ENCODE peak calls at places on chromosomes 3 and 15, in seven cellular contexts. P is IMR-90, C is H9, H is mesendoderm, G is H1, R is mesenchymal stem cell, V is trophoblast cell. I is an unnamed sample.

GRCh38 chr15:64987136-64987535 is 2.6 kb downstream of the SPG21 start:
- DNase-seq in P (no peak), V (no peak), C (no peak), G (no peak), R (no peak), H (no peak), I (no peak)

GRCh38 chr3:169137076-169137475 is 526.4 kb downstream of the MECOM start:
- DNase-seq in R (no peak), G (no peak), C (no peak), H (no peak), P (no peak), V (no peak), I (no peak)

GRCh38 chr15:86555939-86556725 is 476.5 kb downstream of the AGBL1 start:
- DNase-seq in G (no peak), R (peak), H (peak), C (no peak), P (no peak), V (no peak), I (no peak)

GRCh38 chr3:182067423-182067822 is 355.7 kb downstream of the SOX2 start:
- DNase-seq in C (no peak), V (no peak), H (no peak), P (no peak), G (no peak), R (no peak), I (no peak)

GRCh38 chr3:78941587-78941986 is 826.2 kb downstream of the ROBO1 start:
- DNase-seq in G (no peak), C (no peak), R (peak), V (peak), P (peak), H (no peak), I (no peak)

GRCh38 chr3:51099794-51100542 is 285.1 kb upstream of the MANF start:
- DNase-seq in P (peak), G (peak), R (peak), C (peak), H (peak), V (peak), I (peak)

GRCh38 chr15:58957101-58957973 is 23.9 kb upstream of the SLTM start:
- DNase-seq in H (peak), V (peak), R (peak), C (peak), G (no peak), P (peak), I (peak)

GRCh38 chr15:77631790-77632551 is 741 bp downstream of the LINGO1 start:
- DNase-seq in P (no peak), H (peak), V (no peak), G (no peak), C (peak), R (no peak), I (no peak)

GRCh38 chr3:99023590-99024192 is 122.2 kb upstream of the DCBLD2 start:
- DNase-seq in V (peak), G (no peak), P (peak), H (peak), R (peak), C (no peak), I (peak)

GRCh38 chr3:107951111-107951510 is 139.7 kb downstream of the CD47 start:
- DNase-seq in V (no peak), C (no peak), G (no peak), H (no peak), R (no peak), P (no peak), I (no peak)

GRCh38 chr3:192916455-192917257 is 1.0 kb downstream of the MB21D2 start:
- DNase-seq in G (peak), P (peak), R (peak), V (peak), H (peak), C (peak), I (peak)

GRCh38 chr3:10867384-10867783 is 51.4 kb downstream of the SLC6A11 start:
- DNase-seq in R (no peak), G (no peak), H (peak), C (peak), V (peak), P (no peak), I (peak)

GRCh38 chr3:52891615-52892081 is 5.7 kb downstream of the STIMATE start:
- DNase-seq in V (peak), R (no peak), G (no peak), C (no peak), P (peak), H (no peak), I (no peak)

GRCh38 chr15:76153241-76154197 is 93.7 kb downstream of the TMEM266 start:
- DNase-seq in C (peak), V (no peak), H (no peak), G (no peak), P (no peak), R (no peak), I (no peak)

GRCh38 chr3:176937546-176937945 is 259.7 kb downstream of the TBL1XR1 start:
- DNase-seq in H (no peak), G (no peak), C (no peak), R (no peak), P (peak), V (no peak), I (no peak)

GRCh38 chr3:45546636-45547201 is 47.8 kb upstream of the LIMD1 start:
- DNase-seq in R (no peak), H (peak), C (peak), P (no peak), G (peak), V (peak), I (peak)

GRCh38 chr3:108538083-108538482 is 27.7 kb upstream of the MYH15 start:
- DNase-seq in H (no peak), V (no peak), C (no peak), R (no peak), G (no peak), P (no peak), I (no peak)

GRCh38 chr3:73453676-73454075 is 171.1 kb downstream of the PDZRN3 start:
- DNase-seq in C (no peak), G (no peak), V (no peak), R (no peak), H (no peak), P (peak), I (no peak)

GRCh38 chr3:94036909-94037507 is 8.6 kb upstream of the STX19 start:
- DNase-seq in C (no peak), G (no peak), H (peak), R (peak), V (peak), P (peak), I (no peak)

GRCh38 chr3:108845709-108846293 is 23.2 kb downstream of the TRAT1 start:
- DNase-seq in R (no peak), V (no peak), P (no peak), H (no peak), G (no peak), C (no peak), I (no peak)

GRCh38 chr3:112782481-112782880 is 64.2 kb downstream of the CD200R1L start:
- DNase-seq in V (no peak), H (no peak), R (no peak), P (no peak), C (no peak), G (no peak), I (no peak)

DNA sequence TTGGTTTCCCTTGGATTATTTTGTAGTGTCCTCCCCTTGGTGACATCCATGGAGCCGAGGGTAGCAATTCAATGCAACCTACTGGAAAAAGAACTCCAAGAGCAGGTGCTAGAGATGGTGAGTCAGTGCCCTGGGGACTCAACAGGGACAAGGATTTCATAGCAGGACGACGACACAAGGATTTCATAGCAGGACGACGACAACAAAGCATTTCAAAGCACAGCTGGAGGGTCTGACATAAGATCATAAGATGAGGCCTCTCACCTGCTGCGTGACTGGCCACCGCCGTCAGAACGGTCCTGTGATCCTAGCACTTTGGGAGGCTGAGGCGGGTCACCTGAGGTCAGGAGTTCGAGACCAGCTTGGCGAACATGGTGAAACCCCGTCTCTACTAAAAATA is 22.5 kb downstream of the NRROS start:
- DNase-seq in H (peak), R (no peak), G (no peak), V (peak), P (no peak), C (no peak), I (no peak)
- H3K4ac ChIP-seq in H (no peak), R (no peak), G (no peak), V (no peak), P (no peak), C (no peak), I (no peak)

GRCh38 chr15:32036972-32037371 is 6.7 kb downstream of the CHRNA7 start:
- DNase-seq in G (no peak), P (no peak), R (no peak), C (no peak), V (no peak), H (no peak), I (no peak)
- H3K4ac ChIP-seq in G (no peak), P (no peak), R (no peak), C (no peak), V (no peak), H (no peak), I (no peak)

GRCh38 chr3:104939196-104939595 is 427.5 kb upstream of the ALCAM start:
- DNase-seq in V (no peak), P (peak), H (no peak), R (no peak), G (no peak), C (no peak), I (no peak)
- H3K4ac ChIP-seq in V (no peak), P (no peak), H (no peak), R (no peak), G (no peak), C (no peak), I (no peak)

GRCh38 chr3:187955076-187955952 is 198.6 kb upstream of the LPP start:
- DNase-seq in H (no peak), G (no peak), R (peak), P (peak), C (no peak), V (peak), I (no peak)

GRCh38 chr3:187952849-187953248 is 201.1 kb upstream of the LPP start:
- DNase-seq in H (no peak), V (no peak), P (no peak), R (no peak), C (peak), G (no peak), I (no peak)

GRCh38 chr3:187957209-187957981 is 196.6 kb upstream of the LPP start:
- DNase-seq in V (no peak), C (no peak), H (no peak), G (no peak), R (no peak), P (no peak), I (no peak)

GRCh38 chr3:187951452-187952190 is 202.3 kb upstream of the LPP start:
- DNase-seq in P (peak), H (no peak), C (no peak), G (no peak), R (no peak), V (no peak), I (no peak)

DNA sequence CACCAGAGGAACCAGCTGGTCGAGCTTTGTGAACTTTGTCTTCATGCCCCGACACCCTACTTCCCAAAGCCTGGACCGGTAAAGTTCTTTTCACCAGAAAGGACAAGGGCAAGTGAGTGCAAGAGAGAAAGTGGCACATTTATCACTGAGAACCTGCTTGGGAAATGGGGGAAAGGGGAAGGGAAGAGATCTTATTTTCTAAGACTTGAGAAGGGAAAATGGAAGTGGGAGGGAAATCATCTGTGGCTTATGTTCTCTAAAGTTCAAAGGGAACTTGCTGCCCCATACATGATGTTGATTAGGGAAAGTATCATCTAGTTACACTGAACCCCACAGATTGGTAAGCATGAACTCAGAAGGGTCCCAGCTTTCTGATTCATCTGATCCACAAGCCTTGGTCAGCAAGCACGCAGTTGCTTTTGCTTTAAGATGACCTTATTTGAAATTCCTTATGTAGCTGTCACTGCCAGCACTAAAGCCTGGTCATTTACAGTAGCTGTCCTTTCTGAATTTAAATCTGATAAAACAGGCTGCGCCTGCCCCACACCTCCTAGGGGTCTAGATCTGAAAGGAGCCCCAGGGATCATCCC is 199.4 kb upstream of the LPP start:
- DNase-seq in R (peak), P (peak), V (peak), H (no peak), C (no peak), G (no peak), I (no peak)
- H3K4ac ChIP-seq in R (peak), P (peak), V (no peak), H (no peak), C (no peak), G (no peak), I (no peak)

GRCh38 chr15:95528920-95529319 is 801.6 kb upstream of the NR2F2 start:
- DNase-seq in C (no peak), R (no peak), V (no peak), H (no peak), P (no peak), G (no peak), I (no peak)
- H3K4ac ChIP-seq in C (no peak), R (no peak), V (no peak), H (no peak), P (no peak), G (no peak), I (no peak)

GRCh38 chr15:100762913-100763627 is 116.6 kb upstream of the ALDH1A3 start:
- DNase-seq in H (no peak), G (no peak), R (no peak), V (no peak), P (peak), C (no peak), I (no peak)
- H3K4ac ChIP-seq in H (no peak), G (no peak), R (peak), V (no peak), P (peak), C (no peak), I (no peak)